ENCODE peak calls at places on chromosomes 5 and 9, in seven cellular contexts. One of them, this sample, is unnamed.

GRCh38 chr9:133612051-133612450 is 2.9 kb upstream of the FAM163B start:
- DNase-seq in SHP77 treated with DMSO at 0.1 percent for 48 hours: no peak
- DNase-seq in iris pigment epithelial cell: no peak
- DNase-seq in nephron progenitor cell: no peak
- DNase-seq in OCI-M1: no peak
- DNase-seq in stimulated activated CD8-positive, alpha-beta memory T cell treated with anti-CD3 and anti-CD28 coated beads, Interleukin-15, amount 100 ng/mL, for 4 hours: no peak
- DNase-seq in NCI-H187: no peak
- DNase-seq in this sample: no peak

GRCh38 chr9:133972041-133972970 is 19.8 kb downstream of the VAV2 start:
- DNase-seq in OCI-M1: no peak
- DNase-seq in nephron progenitor cell: peak
- DNase-seq in SHP77 treated with DMSO at 0.1 percent for 48 hours: no peak
- DNase-seq in iris pigment epithelial cell: no peak
- DNase-seq in NCI-H187: no peak
- DNase-seq in stimulated activated CD8-positive, alpha-beta memory T cell treated with anti-CD3 and anti-CD28 coated beads, Interleukin-15, amount 100 ng/mL, for 4 hours: no peak
- DNase-seq in this sample: no peak

GRCh38 chr5:72955143-72955767 is 586 bp upstream of the FCHO2 start:
- DNase-seq in stimulated activated CD8-positive, alpha-beta memory T cell treated with anti-CD3 and anti-CD28 coated beads, Interleukin-15, amount 100 ng/mL, for 4 hours: no peak
- DNase-seq in SHP77 treated with DMSO at 0.1 percent for 48 hours: peak
- DNase-seq in iris pigment epithelial cell: peak
- DNase-seq in OCI-M1: no peak
- DNase-seq in nephron progenitor cell: peak
- DNase-seq in NCI-H187: no peak
- DNase-seq in this sample: no peak

GRCh38 chr9:130522233-130522808 is 57.1 kb upstream of the FUBP3 start:
- DNase-seq in NCI-H187: no peak
- DNase-seq in stimulated activated CD8-positive, alpha-beta memory T cell treated with anti-CD3 and anti-CD28 coated beads, Interleukin-15, amount 100 ng/mL, for 4 hours: no peak
- DNase-seq in OCI-M1: peak
- DNase-seq in nephron progenitor cell: no peak
- DNase-seq in iris pigment epithelial cell: no peak
- DNase-seq in SHP77 treated with DMSO at 0.1 percent for 48 hours: no peak
- DNase-seq in this sample: no peak

GRCh38 chr5:97078958-97079357 is 63.5 kb downstream of the LIX1 start:
- DNase-seq in nephron progenitor cell: no peak
- DNase-seq in stimulated activated CD8-positive, alpha-beta memory T cell treated with anti-CD3 and anti-CD28 coated beads, Interleukin-15, amount 100 ng/mL, for 4 hours: no peak
- DNase-seq in OCI-M1: no peak
- DNase-seq in iris pigment epithelial cell: no peak
- DNase-seq in NCI-H187: no peak
- DNase-seq in SHP77 treated with DMSO at 0.1 percent for 48 hours: no peak
- DNase-seq in this sample: no peak

GRCh38 chr9:38047301-38048251 is 21.5 kb downstream of the SHB start:
- DNase-seq in iris pigment epithelial cell: peak
- DNase-seq in SHP77 treated with DMSO at 0.1 percent for 48 hours: no peak
- DNase-seq in stimulated activated CD8-positive, alpha-beta memory T cell treated with anti-CD3 and anti-CD28 coated beads, Interleukin-15, amount 100 ng/mL, for 4 hours: no peak
- DNase-seq in NCI-H187: no peak
- DNase-seq in OCI-M1: peak
- DNase-seq in nephron progenitor cell: peak
- DNase-seq in this sample: no peak

GRCh38 chr5:88236866-88237642 is 31.6 kb downstream of the TMEM161B start:
- DNase-seq in NCI-H187: no peak
- DNase-seq in nephron progenitor cell: no peak
- DNase-seq in OCI-M1: no peak
- DNase-seq in stimulated activated CD8-positive, alpha-beta memory T cell treated with anti-CD3 and anti-CD28 coated beads, Interleukin-15, amount 100 ng/mL, for 4 hours: no peak
- DNase-seq in iris pigment epithelial cell: peak
- DNase-seq in SHP77 treated with DMSO at 0.1 percent for 48 hours: no peak
- DNase-seq in this sample: no peak

GRCh38 chr9:134624827-134625181 is 16.8 kb upstream of the COL5A1 start:
- DNase-seq in nephron progenitor cell: no peak
- DNase-seq in NCI-H187: no peak
- DNase-seq in OCI-M1: no peak
- DNase-seq in iris pigment epithelial cell: peak
- DNase-seq in SHP77 treated with DMSO at 0.1 percent for 48 hours: no peak
- DNase-seq in stimulated activated CD8-positive, alpha-beta memory T cell treated with anti-CD3 and anti-CD28 coated beads, Interleukin-15, amount 100 ng/mL, for 4 hours: no peak
- DNase-seq in this sample: no peak

GRCh38 chr5:39501403-39501802 is 76.6 kb upstream of the DAB2 start:
- DNase-seq in iris pigment epithelial cell: peak
- DNase-seq in stimulated activated CD8-positive, alpha-beta memory T cell treated with anti-CD3 and anti-CD28 coated beads, Interleukin-15, amount 100 ng/mL, for 4 hours: no peak
- DNase-seq in OCI-M1: no peak
- DNase-seq in NCI-H187: no peak
- DNase-seq in nephron progenitor cell: no peak
- DNase-seq in SHP77 treated with DMSO at 0.1 percent for 48 hours: peak
- DNase-seq in this sample: no peak

GRCh38 chr9:129252937-129253819 is 75.1 kb upstream of the IER5L start:
- DNase-seq in NCI-H187: no peak
- DNase-seq in OCI-M1: no peak
- DNase-seq in SHP77 treated with DMSO at 0.1 percent for 48 hours: no peak
- DNase-seq in stimulated activated CD8-positive, alpha-beta memory T cell treated with anti-CD3 and anti-CD28 coated beads, Interleukin-15, amount 100 ng/mL, for 4 hours: no peak
- DNase-seq in nephron progenitor cell: no peak
- DNase-seq in iris pigment epithelial cell: no peak
- DNase-seq in this sample: no peak

GRCh38 chr5:180304431-180305375 is 12.8 kb upstream of the MAPK9 start:
- DNase-seq in NCI-H187: no peak
- DNase-seq in stimulated activated CD8-positive, alpha-beta memory T cell treated with anti-CD3 and anti-CD28 coated beads, Interleukin-15, amount 100 ng/mL, for 4 hours: no peak
- DNase-seq in iris pigment epithelial cell: no peak
- DNase-seq in SHP77 treated with DMSO at 0.1 percent for 48 hours: no peak
- DNase-seq in OCI-M1: no peak
- DNase-seq in nephron progenitor cell: no peak
- DNase-seq in this sample: no peak

GRCh38 chr9:89419978-89420394 is 77.9 kb downstream of the SEMA4D start:
- DNase-seq in stimulated activated CD8-positive, alpha-beta memory T cell treated with anti-CD3 and anti-CD28 coated beads, Interleukin-15, amount 100 ng/mL, for 4 hours: no peak
- DNase-seq in OCI-M1: no peak
- DNase-seq in NCI-H187: no peak
- DNase-seq in SHP77 treated with DMSO at 0.1 percent for 48 hours: no peak
- DNase-seq in nephron progenitor cell: no peak
- DNase-seq in iris pigment epithelial cell: no peak
- DNase-seq in this sample: no peak

GRCh38 chr5:116360008-116360853 is 214.4 kb downstream of the SEMA6A start:
- DNase-seq in nephron progenitor cell: no peak
- DNase-seq in stimulated activated CD8-positive, alpha-beta memory T cell treated with anti-CD3 and anti-CD28 coated beads, Interleukin-15, amount 100 ng/mL, for 4 hours: no peak
- DNase-seq in NCI-H187: no peak
- DNase-seq in SHP77 treated with DMSO at 0.1 percent for 48 hours: no peak
- DNase-seq in OCI-M1: no peak
- DNase-seq in iris pigment epithelial cell: no peak
- DNase-seq in this sample: no peak

GRCh38 chr5:2887401-2888348 is 136.2 kb upstream of the IRX2 start:
- DNase-seq in nephron progenitor cell: no peak
- DNase-seq in SHP77 treated with DMSO at 0.1 percent for 48 hours: no peak
- DNase-seq in OCI-M1: no peak
- DNase-seq in iris pigment epithelial cell: no peak
- DNase-seq in stimulated activated CD8-positive, alpha-beta memory T cell treated with anti-CD3 and anti-CD28 coated beads, Interleukin-15, amount 100 ng/mL, for 4 hours: no peak
- DNase-seq in NCI-H187: no peak
- DNase-seq in this sample: no peak

GRCh38 chr5:147388171-147388977 is 121.5 kb downstream of the DPYSL3 start:
- DNase-seq in OCI-M1: no peak
- DNase-seq in iris pigment epithelial cell: no peak
- DNase-seq in stimulated activated CD8-positive, alpha-beta memory T cell treated with anti-CD3 and anti-CD28 coated beads, Interleukin-15, amount 100 ng/mL, for 4 hours: no peak
- DNase-seq in nephron progenitor cell: no peak
- DNase-seq in NCI-H187: peak
- DNase-seq in SHP77 treated with DMSO at 0.1 percent for 48 hours: no peak
- DNase-seq in this sample: no peak

GRCh38 chr5:35285011-35285410 is 54.7 kb upstream of the PRLR start:
- DNase-seq in OCI-M1: no peak
- DNase-seq in NCI-H187: no peak
- DNase-seq in SHP77 treated with DMSO at 0.1 percent for 48 hours: no peak
- DNase-seq in iris pigment epithelial cell: no peak
- DNase-seq in nephron progenitor cell: no peak
- DNase-seq in stimulated activated CD8-positive, alpha-beta memory T cell treated with anti-CD3 and anti-CD28 coated beads, Interleukin-15, amount 100 ng/mL, for 4 hours: no peak
- DNase-seq in this sample: no peak

GRCh38 chr5:135596788-135597187 is 18.0 kb upstream of the CXCL14 start:
- DNase-seq in stimulated activated CD8-positive, alpha-beta memory T cell treated with anti-CD3 and anti-CD28 coated beads, Interleukin-15, amount 100 ng/mL, for 4 hours: no peak
- DNase-seq in iris pigment epithelial cell: no peak
- DNase-seq in nephron progenitor cell: no peak
- DNase-seq in SHP77 treated with DMSO at 0.1 percent for 48 hours: no peak
- DNase-seq in OCI-M1: no peak
- DNase-seq in NCI-H187: no peak
- DNase-seq in this sample: no peak

GRCh38 chr9:316382-316965 is 101.8 kb downstream of the DOCK8 start:
- DNase-seq in stimulated activated CD8-positive, alpha-beta memory T cell treated with anti-CD3 and anti-CD28 coated beads, Interleukin-15, amount 100 ng/mL, for 4 hours: no peak
- DNase-seq in NCI-H187: no peak
- DNase-seq in SHP77 treated with DMSO at 0.1 percent for 48 hours: no peak
- DNase-seq in nephron progenitor cell: no peak
- DNase-seq in iris pigment epithelial cell: no peak
- DNase-seq in OCI-M1: no peak
- DNase-seq in this sample: no peak

GRCh38 chr9:119955276-119955675 is 586.0 kb upstream of the BRINP1 start:
- DNase-seq in nephron progenitor cell: no peak
- DNase-seq in iris pigment epithelial cell: no peak
- DNase-seq in OCI-M1: no peak
- DNase-seq in stimulated activated CD8-positive, alpha-beta memory T cell treated with anti-CD3 and anti-CD28 coated beads, Interleukin-15, amount 100 ng/mL, for 4 hours: no peak
- DNase-seq in SHP77 treated with DMSO at 0.1 percent for 48 hours: no peak
- DNase-seq in NCI-H187: no peak
- DNase-seq in this sample: no peak

GRCh38 chr9:129071526-129072131 is 9.3 kb upstream of the DOLPP1 start:
- DNase-seq in nephron progenitor cell: no peak
- DNase-seq in stimulated activated CD8-positive, alpha-beta memory T cell treated with anti-CD3 and anti-CD28 coated beads, Interleukin-15, amount 100 ng/mL, for 4 hours: no peak
- DNase-seq in OCI-M1: no peak
- DNase-seq in NCI-H187: no peak
- DNase-seq in iris pigment epithelial cell: no peak
- DNase-seq in SHP77 treated with DMSO at 0.1 percent for 48 hours: no peak
- DNase-seq in this sample: no peak

GRCh38 chr5:107868994-107869393 is 198.3 kb upstream of the EFNA5 start:
- DNase-seq in NCI-H187: no peak
- DNase-seq in SHP77 treated with DMSO at 0.1 percent for 48 hours: no peak
- DNase-seq in stimulated activated CD8-positive, alpha-beta memory T cell treated with anti-CD3 and anti-CD28 coated beads, Interleukin-15, amount 100 ng/mL, for 4 hours: no peak
- DNase-seq in nephron progenitor cell: no peak
- DNase-seq in OCI-M1: no peak
- DNase-seq in iris pigment epithelial cell: no peak
- DNase-seq in this sample: no peak

GRCh38 chr5:142316051-142316450 is 8.8 kb downstream of the SPRY4 start:
- DNase-seq in iris pigment epithelial cell: peak
- DNase-seq in stimulated activated CD8-positive, alpha-beta memory T cell treated with anti-CD3 and anti-CD28 coated beads, Interleukin-15, amount 100 ng/mL, for 4 hours: no peak
- DNase-seq in SHP77 treated with DMSO at 0.1 percent for 48 hours: peak
- DNase-seq in nephron progenitor cell: no peak
- DNase-seq in OCI-M1: no peak
- DNase-seq in NCI-H187: peak
- DNase-seq in this sample: no peak

GRCh38 chr5:52760695-52761366 is 26.9 kb upstream of the ITGA1 start:
- DNase-seq in stimulated activated CD8-positive, alpha-beta memory T cell treated with anti-CD3 and anti-CD28 coated beads, Interleukin-15, amount 100 ng/mL, for 4 hours: no peak
- DNase-seq in NCI-H187: no peak
- DNase-seq in iris pigment epithelial cell: no peak
- DNase-seq in SHP77 treated with DMSO at 0.1 percent for 48 hours: no peak
- DNase-seq in nephron progenitor cell: no peak
- DNase-seq in OCI-M1: no peak
- DNase-seq in this sample: no peak

GRCh38 chr5:89556215-89557009 is 673.4 kb upstream of the MEF2C start:
- DNase-seq in OCI-M1: peak
- DNase-seq in SHP77 treated with DMSO at 0.1 percent for 48 hours: no peak
- DNase-seq in stimulated activated CD8-positive, alpha-beta memory T cell treated with anti-CD3 and anti-CD28 coated beads, Interleukin-15, amount 100 ng/mL, for 4 hours: no peak
- DNase-seq in iris pigment epithelial cell: peak
- DNase-seq in nephron progenitor cell: no peak
- DNase-seq in NCI-H187: no peak
- DNase-seq in this sample: no peak

GRCh38 chr9:135929656-135930445 is 22.5 kb upstream of the CAMSAP1 start:
- DNase-seq in OCI-M1: no peak
- DNase-seq in SHP77 treated with DMSO at 0.1 percent for 48 hours: no peak
- DNase-seq in stimulated activated CD8-positive, alpha-beta memory T cell treated with anti-CD3 and anti-CD28 coated beads, Interleukin-15, amount 100 ng/mL, for 4 hours: no peak
- DNase-seq in NCI-H187: no peak
- DNase-seq in iris pigment epithelial cell: no peak
- DNase-seq in nephron progenitor cell: no peak
- DNase-seq in this sample: no peak

GRCh38 chr5:34007116-34007674 is 655 bp downstream of the AMACR start:
- DNase-seq in SHP77 treated with DMSO at 0.1 percent for 48 hours: no peak
- DNase-seq in NCI-H187: no peak
- DNase-seq in nephron progenitor cell: no peak
- DNase-seq in stimulated activated CD8-positive, alpha-beta memory T cell treated with anti-CD3 and anti-CD28 coated beads, Interleukin-15, amount 100 ng/mL, for 4 hours: no peak
- DNase-seq in OCI-M1: no peak
- DNase-seq in iris pigment epithelial cell: peak
- DNase-seq in this sample: no peak

GRCh38 chr5:79193643-79194042 is 42.3 kb upstream of the JMY start:
- DNase-seq in NCI-H187: no peak
- DNase-seq in nephron progenitor cell: no peak
- DNase-seq in SHP77 treated with DMSO at 0.1 percent for 48 hours: no peak
- DNase-seq in stimulated activated CD8-positive, alpha-beta memory T cell treated with anti-CD3 and anti-CD28 coated beads, Interleukin-15, amount 100 ng/mL, for 4 hours: no peak
- DNase-seq in OCI-M1: no peak
- DNase-seq in iris pigment epithelial cell: peak
- DNase-seq in this sample: no peak